ENCODE peak calls at places on chromosome X, in ten cellular contexts. B is choroid plexus epithelial cell; W is GM23338; G is stimulated activated CD8-positive, alpha-beta memory T cell treated with anti-CD3 and anti-CD28 coated beads, Interleukin-2, amount 100 ng/mL, for 48 hours; D is RPMI7951; U is A673; H is GM10248; Y is T-helper 2 cell treated with Interferon-gamma antibody and Interleukin-4, amounts not matched to agents 5 μg/mL and 100 μg/mL, for 36 hours; I is CD4-positive, alpha-beta T cell; Q is GM18507. J is an unnamed sample.

GRCh38 chrX:119757646-119757978 is 776 bp upstream of the SOWAHD start:
- DNase-seq in W (peak), Q (no peak), G (no peak), D (no peak), B (no peak), I (no peak), Y (no peak), U (no peak), H (no peak), J (no peak)

GRCh38 chrX:33062016-33062415 is 149.3 kb downstream of the DMD start:
- DNase-seq in I (no peak), Y (no peak), H (no peak), G (no peak), D (no peak), U (no peak), W (no peak), B (no peak), Q (no peak), J (no peak)

GRCh38 chrX:135549519-135549918 is 29.1 kb downstream of the INTS6L start:
- DNase-seq in D (no peak), G (no peak), B (no peak), W (no peak), I (no peak), Y (no peak), H (no peak), Q (no peak), U (no peak), J (no peak)

GRCh38 chrX:8043121-8043520 is 115.9 kb upstream of the PNPLA4 start:
- DNase-seq in H (no peak), Y (no peak), D (no peak), U (no peak), I (no peak), W (no peak), Q (no peak), B (no peak), G (no peak), J (no peak)

GRCh38 chrX:55056820-55057690 is 17.8 kb upstream of the PAGE2B start:
- DNase-seq in H (no peak), U (no peak), D (peak), I (no peak), G (no peak), W (no peak), Q (no peak), B (peak), Y (peak), J (no peak)

GRCh38 chrX:106927023-106927422 is 6.8 kb downstream of the CLDN2 start:
- DNase-seq in I (no peak), U (no peak), Y (no peak), G (no peak), H (no peak), Q (no peak), D (no peak), W (no peak), B (no peak), J (no peak)

GRCh38 chrX:80174925-80175574 is 160.5 kb downstream of the TBX22 start:
- DNase-seq in Y (no peak), I (no peak), Q (no peak), D (peak), H (no peak), G (no peak), W (no peak), B (no peak), U (no peak), J (no peak)

GRCh38 chrX:53456254-53456653 is 22.1 kb upstream of the HSD17B10 start:
- DNase-seq in W (no peak), Y (no peak), D (peak), U (no peak), G (no peak), Q (no peak), H (no peak), I (no peak), B (peak), J (no peak)

GRCh38 chrX:104335765-104336164 is 81.0 kb upstream of the ESX1 start:
- DNase-seq in B (peak), G (no peak), Q (no peak), I (no peak), U (no peak), Y (no peak), H (no peak), W (no peak), D (peak), J (no peak)

GRCh38 chrX:45140812-45141211 is 59.9 kb downstream of the DIPK2B start:
- DNase-seq in Q (no peak), H (no peak), B (no peak), W (no peak), D (no peak), G (no peak), U (no peak), I (no peak), Y (no peak), J (no peak)

GRCh38 chrX:43845776-43846175 is 36.5 kb downstream of the MAOB start:
- DNase-seq in H (no peak), Q (no peak), G (no peak), Y (no peak), D (no peak), B (no peak), U (no peak), W (no peak), I (no peak), J (no peak)

GRCh38 chrX:110280954-110281353 is 36.9 kb downstream of the AMMECR1 start:
- DNase-seq in Q (no peak), I (no peak), Y (no peak), U (no peak), B (no peak), G (no peak), W (no peak), D (peak), H (no peak), J (no peak)

GRCh38 chrX:136146614-136147319 is 566 bp upstream of the FHL1 start:
- DNase-seq in I (peak), Y (no peak), H (peak), G (no peak), Q (no peak), U (no peak), B (no peak), D (no peak), W (peak), J (no peak)

GRCh38 chrX:154123241-154124219 is 20.5 kb upstream of the OPN1LW start:
- DNase-seq in B (peak), Q (peak), G (no peak), I (peak), H (no peak), W (no peak), D (peak), Y (peak), U (no peak), J (no peak)

GRCh38 chrX:132622130-132622529 is 133.3 kb upstream of the MBNL3 start:
- DNase-seq in I (no peak), W (no peak), D (peak), G (peak), Q (no peak), Y (peak), B (peak), U (peak), H (no peak), J (no peak)

GRCh38 chrX:136585960-136586359 is 53.9 kb downstream of the VGLL1 start:
- DNase-seq in I (no peak), Y (no peak), Q (no peak), W (peak), G (no peak), U (no peak), H (no peak), D (no peak), B (no peak), J (no peak)

GRCh38 chrX:71163010-71163409 is 18.4 kb downstream of the NLGN3 start:
- DNase-seq in H (no peak), D (no peak), Q (no peak), Y (no peak), U (no peak), B (no peak), W (peak), G (no peak), I (no peak), J (no peak)

GRCh38 chrX:120697053-120697452 is 67.2 kb upstream of the C1GALT1C1 start:
- DNase-seq in I (peak), Y (peak), W (no peak), G (peak), Q (no peak), B (no peak), H (no peak), U (no peak), D (no peak), J (no peak)

GRCh38 chrX:3743821-3744439 is 30.5 kb upstream of the PRKX start:
- DNase-seq in D (no peak), B (no peak), Y (peak), Q (no peak), G (peak), H (no peak), U (no peak), I (peak), W (no peak), J (no peak)

GRCh38 chrX:46840946-46841740 is 4.3 kb downstream of the RP2 start:
- DNase-seq in H (no peak), U (peak), W (no peak), Y (no peak), I (no peak), G (no peak), D (peak), Q (no peak), B (no peak), J (no peak)

GRCh38 chrX:357693-358471 is 28.8 kb downstream of the PPP2R3B start:
- DNase-seq in H (no peak), Y (peak), U (peak), G (no peak), W (no peak), Q (no peak), D (peak), I (peak), B (peak), J (no peak)

GRCh38 chrX:33336783-33337182 is 125.4 kb upstream of the DMD start:
- DNase-seq in Q (no peak), B (peak), U (peak), I (no peak), D (no peak), H (no peak), G (no peak), Y (no peak), W (peak), J (no peak)

GRCh38 chrX:12360389-12360788 is 222.1 kb downstream of the FRMPD4 start:
- DNase-seq in Q (no peak), H (no peak), I (no peak), D (peak), G (no peak), Y (no peak), U (peak), B (peak), W (no peak), J (no peak)

GRCh38 chrX:103910371-103910770 is 52.1 kb upstream of the TMSB15B start:
- DNase-seq in I (no peak), G (no peak), Y (no peak), B (no peak), W (no peak), D (no peak), U (no peak), Q (no peak), H (no peak), J (no peak)

GRCh38 chrX:104253567-104254441 is 929 bp downstream of the ESX1 start:
- DNase-seq in B (no peak), H (no peak), Q (no peak), Y (no peak), U (no peak), G (no peak), D (no peak), I (no peak), W (peak), J (no peak)

GRCh38 chrX:153462291-153462690 is 8.1 kb downstream of the HAUS7 start:
- DNase-seq in H (no peak), W (no peak), I (no peak), U (no peak), G (no peak), Y (no peak), Q (no peak), B (no peak), D (no peak), J (no peak)

GRCh38 chrX:129522184-129523059 is 868 bp downstream of the SMARCA1 start:
- DNase-seq in I (no peak), B (peak), H (peak), G (no peak), Q (no peak), W (peak), Y (no peak), D (peak), U (peak), J (peak)

GRCh38 chrX:149131780-149132179 is 373.3 kb downstream of the IDS start:
- DNase-seq in U (no peak), B (peak), H (no peak), W (no peak), I (no peak), D (peak), Y (no peak), G (no peak), Q (no peak), J (no peak)

GRCh38 chrX:10722804-10723364 is 102.5 kb upstream of the MID1 start:
- DNase-seq in U (peak), I (no peak), Q (no peak), W (peak), H (peak), Y (peak), B (peak), G (peak), D (peak), J (peak)

GRCh38 chrX:48971325-48972213 is at the start of gene KCND1:
- DNase-seq in H (no peak), Q (no peak), U (peak), G (no peak), B (peak), I (no peak), W (peak), D (peak), Y (no peak), J (no peak)

GRCh38 chrX:41881166-41881565 is 42.2 kb downstream of the CASK start:
- DNase-seq in U (no peak), G (no peak), Y (no peak), Q (no peak), W (no peak), H (no peak), B (no peak), D (no peak), I (no peak), J (no peak)

GRCh38 chrX:152821145-152821765 is 9.3 kb downstream of the CETN2 start:
- DNase-seq in H (no peak), G (peak), Y (no peak), Q (no peak), W (peak), U (peak), D (peak), I (no peak), B (peak), J (no peak)

GRCh38 chrX:112834016-112834855 is 6.4 kb downstream of the AMOT start:
- DNase-seq in W (no peak), U (peak), G (no peak), Y (no peak), H (no peak), Q (no peak), B (peak), I (no peak), D (peak), J (no peak)

GRCh38 chrX:24025741-24026402 is 1.1 kb downstream of the KLHL15 start:
- DNase-seq in H (no peak), W (peak), Q (no peak), U (no peak), D (peak), G (no peak), B (peak), Y (no peak), I (no peak), J (no peak)

GRCh38 chrX:24479924-24480722 is 15.0 kb downstream of the PDK3 start:
- DNase-seq in U (no peak), D (peak), G (peak), W (no peak), Y (peak), Q (peak), I (peak), H (peak), B (no peak), J (no peak)

GRCh38 chrX:100743009-100743615 is 11.2 kb upstream of the SYTL4 start:
- DNase-seq in U (no peak), W (no peak), G (no peak), D (no peak), Q (no peak), Y (no peak), I (no peak), B (peak), H (no peak), J (no peak)